ENCODE peak calls at places on chromosomes 16 and 17, in six cellular contexts. L, G, M, F, H and Y are unnamed samples.
A peak's percentile ranks its signal among the peaks of the same experiment; 100 is the strongest.

GRCh38 chr16:57335361-57335760 is 23.2 kb upstream of the CCL22 start:
- DNase-seq in L (no peak), G (no peak), M (no peak), F (no peak), H (no peak), Y (no peak)

GRCh38 chr17:31216053-31216751 is 80.8 kb downstream of the OMG start:
- DNase-seq in L (peak; percentile 43), G (peak; percentile 92), M (peak; percentile 64), F (peak; percentile 12), H (no peak), Y (no peak)

GRCh38 chr17:44279586-44280344 is 11.8 kb upstream of the SLC4A1 start:
- DNase-seq in L (peak; percentile 89), G (peak; percentile 91), M (peak; percentile 96), F (no peak), H (peak; percentile 74), Y (peak; percentile 96)

GRCh38 chr17:3531266-3532101 is 26.1 kb downstream of the TRPV3 start:
- DNase-seq in L (no peak), G (no peak), M (no peak), F (no peak), H (no peak), Y (peak; percentile 26)

GRCh38 chr16:4944333-4945281 is 7.7 kb upstream of the PPL start:
- DNase-seq in L (peak; percentile 93), G (peak; percentile 97), M (peak; percentile 98), F (no peak), H (peak; percentile 71), Y (peak; percentile 90)

GRCh38 chr17:80858301-80859003 is 133.2 kb upstream of the CHMP6 start:
- DNase-seq in L (no peak), G (peak; percentile 8), M (no peak), F (no peak), H (no peak), Y (no peak)

GRCh38 chr16:89349947-89350633 is 132.6 kb downstream of the ZNF778 start:
- DNase-seq in L (no peak), G (no peak), M (no peak), F (no peak), H (no peak), Y (no peak)

GRCh38 chr17:57211543-57211942 is 44.8 kb upstream of the MSI2 start:
- DNase-seq in L (no peak), G (peak; percentile 15), M (peak; percentile 39), F (no peak), H (no peak), Y (no peak)

GRCh38 chr17:76263896-76264295 is 1.3 kb upstream of the UBALD2 start:
- DNase-seq in L (no peak), G (no peak), M (peak; percentile 17), F (no peak), H (no peak), Y (no peak)

GRCh38 chr16:17173134-17173729 is 297.5 kb downstream of the XYLT1 start:
- DNase-seq in L (no peak), G (peak; percentile 63), M (no peak), F (no peak), H (no peak), Y (no peak)

GRCh38 chr16:86104537-86105048 is 205.6 kb downstream of the IRF8 start:
- DNase-seq in L (no peak), G (no peak), M (no peak), F (no peak), H (no peak), Y (no peak)

GRCh38 chr16:30621765-30622164 is 11.6 kb upstream of the ZNF689 start:
- DNase-seq in L (no peak), G (peak; percentile 7), M (no peak), F (no peak), H (no peak), Y (no peak)
- H2BK15ac ChIP-seq in L (no peak overlapping the region), G (no peak overlapping the region), M (no peak overlapping the region), F (no peak overlapping the region), H (no peak overlapping the region), Y (no peak overlapping the region)

GRCh38 chr16:29820730-29821662 is 734 bp downstream of the MVP start:
- DNase-seq in L (no peak), G (no peak), M (peak; percentile 23), F (no peak), H (no peak), Y (no peak)
- H3K4me1 ChIP-seq in L (peaks cover 8% of the 10 kb centered on the region), G (peaks cover 27% of the 10 kb centered on the region), M (peaks cover 47% of the 10 kb centered on the region), F (peaks cover 7% of the 10 kb centered on the region), H (no peaks in the 10 kb centered on the region), Y (no peaks in the 10 kb centered on the region)

DNA sequence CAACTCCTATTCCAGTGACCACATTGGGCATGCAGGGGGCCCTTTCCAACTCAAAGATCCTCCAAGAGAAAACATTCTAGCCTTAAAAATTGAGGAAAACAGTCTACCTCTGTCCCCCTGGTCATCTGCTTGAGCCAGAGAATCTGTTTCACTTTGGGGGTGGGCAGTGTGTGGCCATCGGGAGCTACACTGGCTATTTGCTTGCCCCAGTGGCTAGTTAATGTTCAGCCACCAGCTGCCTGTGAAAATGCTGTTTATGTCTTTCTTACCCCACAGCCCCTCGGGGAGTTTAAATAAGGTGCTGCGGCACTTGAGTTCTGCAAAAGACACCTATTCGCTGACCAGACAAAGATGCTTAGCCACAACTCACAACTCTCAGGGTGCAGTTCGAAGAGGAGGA is 43.4 kb downstream of the GNAO1 start:
- DNase-seq in L (no peak), G (no peak), M (no peak), F (no peak), H (no peak), Y (no peak)
- H2BK15ac ChIP-seq in L (no peak overlapping the region), G (no peak overlapping the region), M (no peak overlapping the region), F (no peak overlapping the region), H (no peak overlapping the region), Y (no peak overlapping the region)

DNA sequence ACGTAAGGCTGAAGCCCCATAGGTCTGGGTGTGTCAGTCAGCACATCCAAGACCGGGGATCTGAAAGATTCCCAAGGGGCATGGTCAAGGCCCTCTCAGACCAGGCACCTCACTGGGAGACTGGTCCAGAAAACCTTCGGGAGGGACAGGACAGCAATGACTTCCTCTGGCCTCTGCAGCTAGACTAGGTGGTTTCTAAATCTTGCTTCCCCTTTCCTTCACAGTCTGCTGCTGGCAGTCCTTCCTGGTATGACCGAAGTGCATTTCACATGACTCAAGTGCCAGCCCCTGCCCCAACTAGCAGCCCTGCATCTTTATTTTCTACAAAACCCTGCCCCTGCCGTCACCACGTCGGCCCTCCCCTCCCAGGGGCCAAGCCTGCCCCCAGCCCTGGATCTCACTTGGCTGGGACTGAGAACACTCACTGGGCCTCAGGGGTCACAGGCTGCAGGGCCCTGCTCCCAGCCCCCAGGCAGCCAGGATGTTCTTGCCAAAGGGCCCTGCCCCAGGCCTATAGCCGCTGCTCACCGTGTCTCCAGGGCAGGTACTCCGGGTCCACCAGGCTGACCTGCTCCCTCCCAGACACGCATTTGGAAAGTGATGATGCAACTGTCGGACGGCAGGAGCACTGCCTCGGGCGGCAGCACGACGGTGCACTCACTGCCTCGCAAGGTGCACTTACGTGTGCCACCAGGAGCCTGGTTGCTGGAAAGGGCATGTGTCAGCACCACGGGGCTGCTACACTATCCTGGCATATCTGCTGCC is 18.2 kb downstream of the POLR3K start:
- DNase-seq in L (no peak), G (no peak), M (no peak), F (no peak), H (no peak), Y (no peak)
- H3K4me1 ChIP-seq in L (no peaks in the 10 kb centered on the region), G (peaks cover 1% of the 10 kb centered on the region), M (peaks cover 7% of the 10 kb centered on the region), F (peaks cover 4% of the 10 kb centered on the region), H (no peaks in the 10 kb centered on the region), Y (no peaks in the 10 kb centered on the region)